ENCODE peak calls at places on chromosomes 12 and 14, in six cellular contexts. G is astrocyte of the spinal cord, K is cardiac muscle cell, H is foreskin fibroblast, A is fibroblast of lung, R is AG04449. Q is an unnamed sample.
A peak's percentile ranks its signal among the peaks of the same experiment; 100 is the strongest.

GRCh38 chr12:67410667-67411067 is 141.5 kb downstream of the CAND1 start:
- DNase-seq in G (no peak), K (peak; percentile 39), H (peak; percentile 32), A (no peak), R (no peak), Q (no peak)

GRCh38 chr12:12404297-12404696 is 47.4 kb downstream of the BORCS5 start:
- DNase-seq in G (no peak), K (no peak), H (no peak), A (no peak), R (no peak), Q (no peak)

GRCh38 chr14:50060871-50061663 is 55.3 kb downstream of the VCPKMT start:
- DNase-seq in G (peak; percentile 95), K (peak; percentile 96), H (peak; percentile 93), A (peak; percentile 92), R (peak; percentile 83), Q (peak; percentile 84)

GRCh38 chr12:98388126-98388525 is 127.3 kb upstream of the TMPO start:
- DNase-seq in G (no peak), K (no peak), H (no peak), A (no peak), R (no peak), Q (no peak)

GRCh38 chr12:128613821-128614220 is 209.9 kb downstream of the SLC15A4 start:
- DNase-seq in G (no peak), K (no peak), H (no peak), A (no peak), R (no peak), Q (no peak)

GRCh38 chr14:66228267-66228970 is 257.8 kb upstream of the CCDC196 start:
- DNase-seq in G (peak; percentile 5), K (peak; percentile 12), H (peak; percentile 53), A (peak; percentile 15), R (no peak), Q (peak; percentile 10)

GRCh38 chr12:110468212-110469048 is at the start of the genes FAM216A and GPN3:
- DNase-seq in G (peak; percentile 99), K (peak; percentile 99), H (peak; percentile 99), A (peak; percentile 98), R (peak; percentile 86), Q (peak; percentile 96)

GRCh38 chr12:108845696-108846095 is 11.7 kb downstream of the SSH1 start:
- DNase-seq in G (no peak), K (no peak), H (no peak), A (no peak), R (no peak), Q (no peak)

GRCh38 chr12:107459649-107460048 is 225.9 kb upstream of the PWP1 start:
- DNase-seq in G (no peak), K (no peak), H (no peak), A (no peak), R (no peak), Q (no peak)

DNA sequence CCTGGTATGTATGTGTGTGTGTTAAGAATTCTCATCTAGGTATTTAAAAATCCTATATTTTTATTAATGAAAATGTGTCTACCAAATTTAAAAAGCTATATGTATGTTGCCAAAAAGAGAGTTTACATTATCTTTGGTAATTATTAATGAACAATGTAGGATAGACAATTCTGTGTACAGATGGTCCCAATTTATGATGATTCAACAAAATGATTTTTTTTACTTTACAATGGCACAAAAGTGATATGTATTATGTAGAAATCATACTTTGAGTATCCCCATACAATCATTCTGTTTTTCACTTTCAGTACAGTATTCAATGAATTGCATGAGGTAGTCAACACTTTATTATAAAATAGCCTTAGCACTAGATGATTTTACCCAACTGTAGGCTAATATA is 39.4 kb downstream of the IRAK3 start:
- DNase-seq in G (no peak), K (no peak), H (no peak), A (no peak), R (no peak), Q (no peak)
- H3K4me3 ChIP-seq in G (no peak overlapping the region), K (no peak overlapping the region), H (no peak overlapping the region), A (no peak overlapping the region), R (no peak overlapping the region), Q (no peak overlapping the region)

GRCh38 chr14:93033983-93034670 is 81.6 kb downstream of the ITPK1 start:
- DNase-seq in G (no peak), K (no peak), H (no peak), A (no peak), R (no peak), Q (no peak)
- TF ChIP-seq CTCF in G (peak; percentile 55), K (peak; percentile 55), H (peak; percentile 44), A (no peak), R (peak; percentile 52), Q (peak; percentile 53)

DNA sequence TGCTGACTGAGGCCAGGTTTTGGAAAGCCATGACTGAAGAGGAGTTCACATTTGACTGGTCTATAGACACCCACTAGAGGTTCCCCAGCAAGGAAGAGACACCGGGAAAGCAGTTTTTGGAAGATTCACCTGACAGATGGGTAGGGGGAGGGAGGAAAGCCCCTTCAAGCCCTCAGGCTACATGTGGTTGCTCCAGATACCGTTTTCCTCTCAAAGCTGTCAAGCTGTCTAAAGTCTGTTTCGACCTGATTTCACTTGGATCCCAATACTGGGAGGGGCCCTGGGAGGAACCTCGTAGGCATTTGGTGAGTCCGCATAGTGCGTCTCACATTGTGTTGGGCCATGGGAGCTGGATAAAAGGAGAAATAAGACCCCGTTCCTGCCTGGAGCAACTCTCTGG is 1.7 kb upstream of the LRP1 start:
- DNase-seq in G (no peak), K (no peak), H (peak; percentile 21), A (no peak), R (no peak), Q (no peak)
- H3K4me3 ChIP-seq in G (no peak overlapping the region), K (no peak overlapping the region), H (no peak overlapping the region), A (no peak overlapping the region), R (no peak overlapping the region), Q (peak overlapping the region; percentile 86)

DNA sequence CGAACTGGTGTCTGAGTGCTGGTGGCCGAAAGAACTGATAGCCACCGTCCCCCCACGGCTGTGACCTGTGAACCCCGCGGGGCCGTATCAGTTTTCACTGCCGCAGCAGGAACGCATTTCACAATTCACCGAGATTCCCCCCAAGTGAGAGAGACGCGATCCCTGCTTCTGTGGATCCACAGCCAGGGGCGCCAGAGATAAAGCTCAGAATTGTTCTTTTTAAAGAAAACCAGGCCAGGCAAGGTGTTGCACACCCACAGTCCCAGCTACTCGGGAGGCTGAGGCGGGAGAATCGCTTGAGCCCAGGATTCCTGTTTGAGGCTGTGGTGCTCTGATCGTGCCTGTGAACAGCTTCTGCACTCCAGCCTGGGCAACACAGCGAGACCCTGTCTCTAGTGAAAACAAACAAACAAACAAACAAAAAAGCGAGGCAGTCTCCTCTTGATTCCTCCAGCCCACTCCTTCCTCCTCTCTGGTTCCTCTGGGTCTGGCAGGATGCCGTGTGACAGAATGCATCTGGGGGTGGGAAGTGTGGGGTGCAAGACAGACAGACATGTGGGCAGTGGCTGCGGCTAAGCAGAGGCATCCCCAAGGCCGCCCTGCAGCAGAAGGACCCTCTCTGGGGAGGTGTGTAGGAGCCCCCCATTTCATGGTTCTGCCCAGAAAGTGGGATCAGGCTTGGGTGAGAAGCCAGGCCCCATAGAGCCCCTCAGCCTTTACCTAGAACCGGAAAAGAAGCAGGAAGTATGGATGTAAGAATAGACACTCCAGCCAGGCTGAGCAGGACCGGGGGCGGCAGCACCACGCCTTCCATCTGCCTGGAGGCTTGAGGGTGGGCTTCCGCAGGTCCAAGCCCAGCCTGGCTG is 39.2 kb upstream of the PPP1R13B start:
- DNase-seq in G (no peak), K (peak; percentile 52), H (peak; percentile 31), A (no peak), R (no peak), Q (no peak)
- TF ChIP-seq CTCF in G (peak; percentile 50), K (peak; percentile 60), H (no peak), A (peak; percentile 3), R (peak; percentile 26), Q (no peak)

GRCh38 chr14:20578784-20579502 is 8.9 kb downstream of the RNASE11 start:
- DNase-seq in G (no peak), K (no peak), H (no peak), A (no peak), R (no peak), Q (no peak)
- H3K4me3 ChIP-seq in G (no peak overlapping the region), K (no peak overlapping the region), H (no peak overlapping the region), A (no peak overlapping the region), R (no peak overlapping the region), Q (no peak overlapping the region)

GRCh38 chr12:116737774-116738657 is at the start of the genes RNFT2 and SPRING1:
- DNase-seq in G (peak; percentile 99), K (peak; percentile 100), H (peak; percentile 100), A (peak; percentile 99), R (peak; percentile 96), Q (peak; percentile 97)
- TF ChIP-seq CTCF in G (no peak), K (no peak), H (no peak), A (no peak), R (no peak), Q (no peak)

Q was measured in HFF-Myc.